ENCODE peak calls at places on chromosomes 3 and 15, in five cellular contexts. One of them, this sample, is unnamed.
A peak's percentile ranks its signal among the peaks of the same experiment; 100 is the strongest.

GRCh38 chr3:153090973-153091372 is 71.1 kb upstream of the RAP2B start:
- DNase-seq in prostate gland: no peak
- DNase-seq in skeletal muscle cell: no peak
- DNase-seq in T-helper 1 cell: peak; percentile 59
- DNase-seq in SK-N-SH: no peak
- DNase-seq in this sample: no peak

GRCh38 chr15:70182858-70183695 is 85.4 kb upstream of the TLE3 start:
- DNase-seq in prostate gland: no peak
- DNase-seq in skeletal muscle cell: no peak
- DNase-seq in T-helper 1 cell: no peak
- DNase-seq in SK-N-SH: no peak
- DNase-seq in this sample: no peak

GRCh38 chr3:63910873-63911272 is 1.3 kb downstream of the SCAANT1 start:
- DNase-seq in T-helper 1 cell: peak; percentile 61
- DNase-seq in SK-N-SH: no peak
- DNase-seq in prostate gland: no peak
- DNase-seq in skeletal muscle cell: no peak
- DNase-seq in this sample: peak; percentile 65

GRCh38 chr15:65303687-65304392 is 637 bp upstream of the RNU5B-1 start:
- DNase-seq in skeletal muscle cell: no peak
- DNase-seq in SK-N-SH: peak; percentile 47
- DNase-seq in T-helper 1 cell: no peak
- DNase-seq in prostate gland: peak; percentile 78
- DNase-seq in this sample: no peak

GRCh38 chr3:4977001-4977888 is 2.0 kb upstream of the BHLHE40 start:
- DNase-seq in skeletal muscle cell: peak; percentile 79
- DNase-seq in T-helper 1 cell: peak; percentile 89
- DNase-seq in SK-N-SH: peak; percentile 60
- DNase-seq in prostate gland: peak; percentile 47
- DNase-seq in this sample: no peak

GRCh38 chr3:152574461-152575079 is 260.4 kb upstream of the P2RY1 start:
- DNase-seq in T-helper 1 cell: peak; percentile 15
- DNase-seq in SK-N-SH: peak; percentile 33
- DNase-seq in skeletal muscle cell: no peak
- DNase-seq in prostate gland: peak; percentile 25
- DNase-seq in this sample: no peak

GRCh38 chr15:73683624-73684536 is at the start of gene CD276:
- DNase-seq in prostate gland: peak; percentile 61
- DNase-seq in SK-N-SH: peak; percentile 91
- DNase-seq in skeletal muscle cell: no peak
- DNase-seq in T-helper 1 cell: no peak
- DNase-seq in this sample: no peak

GRCh38 chr3:10015476-10015904 is 10.7 kb upstream of the FANCD2 start:
- DNase-seq in SK-N-SH: no peak
- DNase-seq in skeletal muscle cell: peak; percentile 97
- DNase-seq in T-helper 1 cell: no peak
- DNase-seq in prostate gland: peak; percentile 65
- DNase-seq in this sample: no peak

GRCh38 chr3:160010578-160010977 is 21.9 kb downstream of the IL12A start:
- DNase-seq in prostate gland: no peak
- DNase-seq in skeletal muscle cell: no peak
- DNase-seq in T-helper 1 cell: peak; percentile 52
- DNase-seq in SK-N-SH: no peak
- DNase-seq in this sample: no peak

GRCh38 chr3:128922804-128923459 is 43.5 kb downstream of the ACAD9 start:
- DNase-seq in skeletal muscle cell: no peak
- DNase-seq in SK-N-SH: no peak
- DNase-seq in T-helper 1 cell: peak; percentile 66
- DNase-seq in prostate gland: no peak
- DNase-seq in this sample: peak; percentile 53

GRCh38 chr3:181457756-181458155 is 254.0 kb upstream of the SOX2 start:
- DNase-seq in SK-N-SH: no peak
- DNase-seq in T-helper 1 cell: no peak
- DNase-seq in skeletal muscle cell: no peak
- DNase-seq in prostate gland: no peak
- DNase-seq in this sample: no peak

GRCh38 chr3:186075489-186075888 is 33.4 kb downstream of the ETV5 start:
- DNase-seq in prostate gland: no peak
- DNase-seq in T-helper 1 cell: no peak
- DNase-seq in SK-N-SH: no peak
- DNase-seq in skeletal muscle cell: no peak
- DNase-seq in this sample: no peak

GRCh38 chr15:38507570-38507969 is 53.6 kb downstream of the FAM98B start:
- DNase-seq in T-helper 1 cell: no peak
- DNase-seq in SK-N-SH: no peak
- DNase-seq in prostate gland: no peak
- DNase-seq in skeletal muscle cell: no peak
- DNase-seq in this sample: no peak

GRCh38 chr3:102189564-102190339 is 245.1 kb upstream of the ZPLD1 start:
- DNase-seq in T-helper 1 cell: no peak
- DNase-seq in SK-N-SH: no peak
- DNase-seq in skeletal muscle cell: no peak
- DNase-seq in prostate gland: no peak
- DNase-seq in this sample: no peak

GRCh38 chr3:121295966-121296365 is 249.8 kb downstream of the POLQ start:
- DNase-seq in SK-N-SH: no peak
- DNase-seq in T-helper 1 cell: no peak
- DNase-seq in skeletal muscle cell: no peak
- DNase-seq in prostate gland: no peak
- DNase-seq in this sample: no peak

GRCh38 chr15:89129816-89130134 is 41.5 kb downstream of the ABHD2 start:
- DNase-seq in SK-N-SH: no peak
- DNase-seq in T-helper 1 cell: no peak
- DNase-seq in prostate gland: no peak
- DNase-seq in skeletal muscle cell: no peak
- DNase-seq in this sample: no peak

GRCh38 chr3:138461246-138461645 is 26.8 kb downstream of the ESYT3 start:
- DNase-seq in T-helper 1 cell: no peak
- DNase-seq in prostate gland: no peak
- DNase-seq in SK-N-SH: no peak
- DNase-seq in skeletal muscle cell: no peak
- DNase-seq in this sample: no peak

GRCh38 chr3:181610083-181610972 is 101.4 kb upstream of the SOX2 start:
- DNase-seq in prostate gland: no peak
- DNase-seq in skeletal muscle cell: no peak
- DNase-seq in T-helper 1 cell: no peak
- DNase-seq in SK-N-SH: no peak
- DNase-seq in this sample: no peak

GRCh38 chr3:69791919-69792399 is 52.7 kb downstream of the MITF start:
- DNase-seq in T-helper 1 cell: no peak
- DNase-seq in SK-N-SH: peak; percentile 28
- DNase-seq in prostate gland: no peak
- DNase-seq in skeletal muscle cell: no peak
- DNase-seq in this sample: no peak

GRCh38 chr15:41513282-41514227 is at the start of gene LTK:
- DNase-seq in T-helper 1 cell: no peak
- DNase-seq in SK-N-SH: peak; percentile 75
- DNase-seq in prostate gland: no peak
- DNase-seq in skeletal muscle cell: no peak
- DNase-seq in this sample: peak; percentile 16

GRCh38 chr15:86489992-86490391 is 410.3 kb downstream of the AGBL1 start:
- DNase-seq in SK-N-SH: peak; percentile 0
- DNase-seq in prostate gland: no peak
- DNase-seq in T-helper 1 cell: no peak
- DNase-seq in skeletal muscle cell: no peak
- DNase-seq in this sample: no peak

GRCh38 chr3:171614318-171614967 is 154.2 kb upstream of the TNIK start:
- DNase-seq in T-helper 1 cell: no peak
- DNase-seq in prostate gland: no peak
- DNase-seq in skeletal muscle cell: no peak
- DNase-seq in SK-N-SH: no peak
- DNase-seq in this sample: no peak

GRCh38 chr3:11367116-11367781 is 95.1 kb downstream of the ATG7 start:
- DNase-seq in skeletal muscle cell: peak; percentile 74
- DNase-seq in T-helper 1 cell: no peak
- DNase-seq in prostate gland: peak; percentile 41
- DNase-seq in SK-N-SH: no peak
- DNase-seq in this sample: no peak

GRCh38 chr3:11717301-11717700 is 73.6 kb upstream of the VGLL4 start:
- DNase-seq in SK-N-SH: no peak
- DNase-seq in prostate gland: no peak
- DNase-seq in skeletal muscle cell: no peak
- DNase-seq in T-helper 1 cell: no peak
- DNase-seq in this sample: no peak

GRCh38 chr15:58546066-58546591 is 114.3 kb downstream of the LIPC start:
- DNase-seq in prostate gland: no peak
- DNase-seq in T-helper 1 cell: no peak
- DNase-seq in SK-N-SH: no peak
- DNase-seq in skeletal muscle cell: no peak
- DNase-seq in this sample: no peak

GRCh38 chr3:42780892-42781700 is 8.0 kb upstream of the CCDC13 start:
- DNase-seq in T-helper 1 cell: peak; percentile 68
- DNase-seq in SK-N-SH: peak; percentile 70
- DNase-seq in prostate gland: peak; percentile 37
- DNase-seq in skeletal muscle cell: peak; percentile 51
- DNase-seq in this sample: peak; percentile 68

GRCh38 chr3:125418306-125418705 is 43.2 kb upstream of the ZNF148 start:
- DNase-seq in SK-N-SH: no peak
- DNase-seq in prostate gland: no peak
- DNase-seq in T-helper 1 cell: no peak
- DNase-seq in skeletal muscle cell: no peak
- DNase-seq in this sample: no peak

GRCh38 chr3:48013288-48013980 is 2.8 kb downstream of the MAP4 start:
- DNase-seq in SK-N-SH: no peak
- DNase-seq in prostate gland: peak; percentile 22
- DNase-seq in skeletal muscle cell: peak; percentile 41
- DNase-seq in T-helper 1 cell: no peak
- DNase-seq in this sample: no peak

GRCh38 chr3:58646503-58646902 is 20.1 kb downstream of the FAM3D start:
- DNase-seq in SK-N-SH: no peak
- DNase-seq in prostate gland: peak; percentile 45
- DNase-seq in skeletal muscle cell: no peak
- DNase-seq in T-helper 1 cell: no peak
- DNase-seq in this sample: no peak

GRCh38 chr15:67281714-67282113 is 27.1 kb downstream of the IQCH start:
- DNase-seq in prostate gland: no peak
- DNase-seq in T-helper 1 cell: no peak
- DNase-seq in skeletal muscle cell: no peak
- DNase-seq in SK-N-SH: no peak
- DNase-seq in this sample: no peak

GRCh38 chr15:40307421-40308165 is at the start of gene PLCB2:
- DNase-seq in SK-N-SH: no peak
- DNase-seq in T-helper 1 cell: peak; percentile 78
- DNase-seq in skeletal muscle cell: no peak
- DNase-seq in prostate gland: no peak
- DNase-seq in this sample: peak; percentile 85

GRCh38 chr3:72275296-72275820 is 490.4 kb upstream of the PROK2 start:
- DNase-seq in SK-N-SH: no peak
- DNase-seq in T-helper 1 cell: no peak
- DNase-seq in prostate gland: no peak
- DNase-seq in skeletal muscle cell: no peak
- DNase-seq in this sample: no peak

GRCh38 chr3:133573054-133573628 is 345 bp upstream of the CDV3 start:
- DNase-seq in skeletal muscle cell: peak; percentile 100
- DNase-seq in prostate gland: peak; percentile 100
- DNase-seq in T-helper 1 cell: peak; percentile 100
- DNase-seq in SK-N-SH: peak; percentile 90
- DNase-seq in this sample: peak; percentile 97

GRCh38 chr3:18188491-18188890 is 236.6 kb downstream of the SATB1 start:
- DNase-seq in T-helper 1 cell: no peak
- DNase-seq in SK-N-SH: no peak
- DNase-seq in prostate gland: no peak
- DNase-seq in skeletal muscle cell: no peak
- DNase-seq in this sample: no peak

GRCh38 chr3:13479332-13479581 is 849 bp upstream of the HDAC11 start:
- DNase-seq in prostate gland: peak; percentile 21
- DNase-seq in SK-N-SH: peak; percentile 59
- DNase-seq in T-helper 1 cell: no peak
- DNase-seq in skeletal muscle cell: peak; percentile 24
- DNase-seq in this sample: no peak

GRCh38 chr3:111236833-111237713 is 165.5 kb downstream of the NECTIN3 start:
- DNase-seq in prostate gland: no peak
- DNase-seq in skeletal muscle cell: no peak
- DNase-seq in SK-N-SH: peak; percentile 11
- DNase-seq in T-helper 1 cell: no peak
- DNase-seq in this sample: no peak

GRCh38 chr3:172905480-172905850 is 154.9 kb downstream of the ECT2 start:
- DNase-seq in prostate gland: no peak
- DNase-seq in SK-N-SH: no peak
- DNase-seq in T-helper 1 cell: no peak
- DNase-seq in skeletal muscle cell: no peak
- DNase-seq in this sample: no peak

GRCh38 chr3:165194477-165195135 is 1.6 kb downstream of the SLITRK3 start:
- DNase-seq in T-helper 1 cell: no peak
- DNase-seq in SK-N-SH: peak; percentile 25
- DNase-seq in skeletal muscle cell: no peak
- DNase-seq in prostate gland: no peak
- DNase-seq in this sample: no peak

GRCh38 chr15:65675551-65675950 is 53.8 kb downstream of the SLC24A1 start:
- DNase-seq in skeletal muscle cell: no peak
- DNase-seq in T-helper 1 cell: no peak
- DNase-seq in prostate gland: no peak
- DNase-seq in SK-N-SH: no peak
- DNase-seq in this sample: no peak

GRCh38 chr3:8985876-8986275 is 22.6 kb upstream of the RAD18 start:
- DNase-seq in prostate gland: no peak
- DNase-seq in skeletal muscle cell: no peak
- DNase-seq in T-helper 1 cell: no peak
- DNase-seq in SK-N-SH: no peak
- DNase-seq in this sample: no peak

This sample was measured in naive thymus-derived CD8-positive, alpha-beta T cell.